ENCODE peak calls at places on chromosomes 11 and 22, in eight cellular contexts. P is frontal cortex; V is naive thymus-derived CD8-positive, alpha-beta T cell; B is stimulated activated CD4-positive, alpha-beta T cell treated with anti-CD3 and anti-CD28 coated beads, TNF-alpha, amount 100 ng/mL, for 1 hour; N is T follicular helper cell; F is hepatic stellate cell; J is activated CD4-positive, alpha-beta T cell treated with anti-CD3 and anti-CD28 coated beads, Interleukin-2, amount 50 U/mL, for 48 hours; Y is uterus. M is an unnamed sample.

GRCh38 chr11:12503886-12504285 is 126.5 kb downstream of the PARVA start:
- DNase-seq in P (no peak), V (no peak), B (no peak), N (no peak), F (no peak), J (no peak), Y (no peak), M (no peak)

GRCh38 chr11:86205415-86206268 is 38.9 kb upstream of the EED start:
- DNase-seq in P (no peak), V (no peak), B (no peak), N (no peak), F (no peak), J (no peak), Y (no peak), M (no peak)

GRCh38 chr22:41917906-41918791 is 3.3 kb upstream of the SHISA8 start:
- DNase-seq in P (peak), V (no peak), B (no peak), N (no peak), F (peak), J (peak), Y (no peak), M (peak)

GRCh38 chr11:34281256-34281655 is 76.6 kb downstream of the ABTB2 start:
- DNase-seq in P (no peak), V (no peak), B (no peak), N (no peak), F (no peak), J (no peak), Y (no peak), M (no peak)

GRCh38 chr11:64553554-64554201 is 37.3 kb upstream of the SLC22A12 start:
- DNase-seq in P (peak), V (peak), B (no peak), N (peak), F (peak), J (peak), Y (peak), M (peak)

GRCh38 chr11:112421854-112422253 is 161.2 kb upstream of the PLET1 start:
- DNase-seq in P (no peak), V (no peak), B (no peak), N (no peak), F (no peak), J (no peak), Y (no peak), M (no peak)

GRCh38 chr11:46948378-46949131 is 12.0 kb downstream of the CSTPP1 start:
- DNase-seq in P (no peak), V (no peak), B (no peak), N (no peak), F (peak), J (no peak), Y (no peak), M (peak)

GRCh38 chr11:74397531-74398243 is 546 bp downstream of the PGM2L1 start:
- DNase-seq in P (peak), V (peak), B (no peak), N (peak), F (peak), J (peak), Y (no peak), M (peak)

GRCh38 chr11:86666193-86666592 is 6.2 kb downstream of the ME3 start:
- DNase-seq in P (no peak), V (no peak), B (no peak), N (no peak), F (no peak), J (no peak), Y (no peak), M (no peak)

GRCh38 chr22:27879923-27880322 is 39.1 kb downstream of the PITPNB start:
- DNase-seq in P (no peak), V (no peak), B (no peak), N (no peak), F (peak), J (no peak), Y (no peak), M (peak)

GRCh38 chr11:103465555-103466140 is 356.4 kb downstream of the DYNC2H1 start:
- DNase-seq in P (no peak), V (no peak), B (no peak), N (no peak), F (no peak), J (no peak), Y (no peak), M (no peak)

GRCh38 chr11:34204396-34205279 is 99.2 kb downstream of the NAT10 start:
- DNase-seq in P (no peak), V (no peak), B (no peak), N (no peak), F (no peak), J (no peak), Y (no peak), M (no peak)

GRCh38 chr11:83056204-83056603 is 15.5 kb downstream of the RAB30 start:
- DNase-seq in P (no peak), V (no peak), B (no peak), N (no peak), F (no peak), J (no peak), Y (no peak), M (no peak)

GRCh38 chr11:44811841-44812448 is 85.2 kb downstream of the TSPAN18 start:
- DNase-seq in P (no peak), V (no peak), B (no peak), N (no peak), F (no peak), J (no peak), Y (no peak), M (no peak)

GRCh38 chr11:124402326-124402922 is 3.6 kb upstream of the OR8B3 start:
- DNase-seq in P (peak), V (no peak), B (no peak), N (peak), F (peak), J (peak), Y (no peak), M (peak)

GRCh38 chr22:20298803-20299735 is 20.8 kb downstream of the DGCR6L start:
- DNase-seq in P (peak), V (peak), B (peak), N (peak), F (peak), J (peak), Y (peak), M (peak)

GRCh38 chr11:47443028-47443700 is 5.8 kb downstream of the RAPSN start:
- DNase-seq in P (no peak), V (no peak), B (no peak), N (no peak), F (no peak), J (no peak), Y (no peak), M (no peak)

GRCh38 chr11:62548545-62549335 is 2.1 kb upstream of the AHNAK start:
- DNase-seq in P (peak), V (no peak), B (no peak), N (no peak), F (no peak), J (no peak), Y (no peak), M (no peak)